ENCODE peak calls at places on chromosomes 11 and 22, in six cellular contexts. J, H, S, W, G and Z are unnamed samples.

GRCh38 chr11:114244995-114245394 is 51.2 kb upstream of the NNMT start:
- DNase-seq in J (no peak), H (no peak), S (no peak), W (no peak), G (no peak), Z (no peak)

GRCh38 chr11:100914415-100914814 is 215.2 kb downstream of the PGR start:
- DNase-seq in J (no peak), H (no peak), S (no peak), W (no peak), G (no peak), Z (no peak)

GRCh38 chr11:67437082-67437821 is at the start of gene PTPRCAP:
- DNase-seq in J (no peak), H (no peak), S (no peak), W (peak; percentile 86), G (no peak), Z (no peak)

GRCh38 chr11:7524831-7525230 is 11.0 kb downstream of the PPFIBP2 start:
- DNase-seq in J (no peak), H (no peak), S (no peak), W (no peak), G (no peak), Z (no peak)

GRCh38 chr11:76030286-76030685 is 176.0 kb downstream of the WNT11 start:
- DNase-seq in J (peak; percentile 59), H (peak; percentile 62), S (peak; percentile 73), W (no peak), G (peak; percentile 89), Z (peak; percentile 93)

GRCh38 chr11:70176940-70177689 is 26.0 kb upstream of the FADD start:
- DNase-seq in J (peak; percentile 96), H (no peak), S (no peak), W (peak; percentile 38), G (no peak), Z (no peak)

GRCh38 chr22:49966716-49967332 is 6.3 kb downstream of the PIM3 start:
- DNase-seq in J (peak; percentile 84), H (no peak), S (peak; percentile 30), W (no peak), G (no peak), Z (no peak)

GRCh38 chr11:103317118-103317517 is 207.9 kb downstream of the DYNC2H1 start:
- DNase-seq in J (no peak), H (no peak), S (no peak), W (no peak), G (peak; percentile 64), Z (no peak)

GRCh38 chr11:9264381-9265210 is 554 bp downstream of the DENND5A start:
- DNase-seq in J (peak; percentile 89), H (peak; percentile 43), S (peak; percentile 89), W (no peak), G (peak; percentile 65), Z (peak; percentile 86)

GRCh38 chr11:36564376-36565032 is 3.3 kb upstream of the RAG1 start:
- DNase-seq in J (peak; percentile 88), H (peak; percentile 45), S (peak; percentile 77), W (peak; percentile 63), G (peak; percentile 47), Z (peak; percentile 67)

GRCh38 chr11:56624661-56625110 is 10.0 kb upstream of the OR5M1 start:
- DNase-seq in J (peak; percentile 6), H (peak; percentile 2), S (peak; percentile 42), W (peak; percentile 56), G (peak; percentile 77), Z (peak; percentile 13)

GRCh38 chr11:122681731-122682130 is 26.2 kb downstream of the UBASH3B start:
- DNase-seq in J (no peak), H (no peak), S (no peak), W (no peak), G (no peak), Z (no peak)

DNA sequence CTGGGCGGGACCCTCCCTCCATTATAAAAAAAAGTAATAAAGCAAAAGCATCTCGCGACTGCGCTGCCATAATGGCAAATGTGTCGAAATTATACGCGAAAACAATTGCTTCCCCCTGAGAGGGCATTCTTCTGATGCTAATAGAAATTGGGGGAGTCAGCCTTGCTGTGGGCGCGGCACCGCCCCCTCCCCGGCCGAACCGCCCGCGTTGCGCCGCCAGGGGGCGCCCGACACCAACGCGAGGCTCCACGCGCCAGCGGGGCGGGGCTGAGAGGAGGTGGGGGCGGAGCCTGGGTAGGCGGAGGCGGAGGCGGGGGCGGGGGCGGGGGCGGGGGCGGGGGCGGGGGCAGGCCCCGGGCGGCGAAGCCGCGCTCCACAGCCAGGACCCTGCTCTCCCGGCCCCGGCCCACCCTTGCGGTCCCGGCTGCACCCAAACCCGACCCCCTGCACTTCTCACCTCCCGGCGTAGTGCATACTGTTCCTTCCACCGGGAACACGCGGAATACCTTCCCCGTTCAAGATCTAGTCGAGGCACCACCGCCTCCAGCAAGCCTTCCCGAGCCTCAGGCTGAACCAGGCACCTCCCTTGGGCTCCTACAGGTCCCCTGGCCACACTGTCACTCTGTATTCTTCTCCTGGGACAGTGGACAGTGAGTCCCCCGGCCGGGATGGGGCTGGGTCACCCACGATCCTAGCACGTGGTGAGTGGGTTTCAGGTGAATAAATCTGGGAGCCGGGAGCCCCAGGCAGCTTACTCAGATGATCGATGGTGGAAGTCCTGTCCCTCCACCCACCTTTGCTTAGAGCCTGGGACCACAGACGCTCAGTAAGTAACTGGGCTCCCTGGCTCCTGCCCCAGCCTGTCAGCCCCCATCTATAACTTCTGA is 15.5 kb upstream of the UPK3A start:
- DNase-seq in J (peak; percentile 96), H (no peak), S (peak; percentile 70), W (peak; percentile 88), G (peak; percentile 17), Z (peak; percentile 59)
- TF ChIP-seq CTCF in J (peak; percentile 61), H (peak; percentile 76), S (peak; percentile 57), W (peak; percentile 78), G (peak; percentile 74), Z (peak; percentile 63)

DNA sequence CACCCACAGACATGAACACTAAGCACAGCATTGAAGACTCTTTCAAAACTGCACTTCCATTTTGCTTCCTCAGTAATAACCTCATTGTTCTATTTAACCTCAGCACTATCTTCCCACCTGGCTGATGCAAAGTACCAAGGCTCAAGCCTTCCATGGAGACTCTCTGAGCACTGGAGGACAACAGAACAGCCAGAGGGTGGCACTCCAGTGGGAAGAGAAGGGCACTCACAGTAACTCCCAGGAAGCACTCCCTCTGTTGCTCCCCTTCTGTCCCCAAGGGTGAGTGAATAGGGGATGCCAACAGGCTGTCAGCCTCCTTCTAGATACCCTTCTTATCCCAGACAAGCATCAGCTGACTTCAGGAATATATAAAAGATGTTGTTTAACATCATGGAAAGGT is 3.5 kb downstream of the ME3 start:
- DNase-seq in J (no peak), H (no peak), S (no peak), W (no peak), G (no peak), Z (no peak)
- TF ChIP-seq CTCF in J (no peak), H (no peak), S (no peak), W (no peak), G (no peak), Z (no peak)

DNA sequence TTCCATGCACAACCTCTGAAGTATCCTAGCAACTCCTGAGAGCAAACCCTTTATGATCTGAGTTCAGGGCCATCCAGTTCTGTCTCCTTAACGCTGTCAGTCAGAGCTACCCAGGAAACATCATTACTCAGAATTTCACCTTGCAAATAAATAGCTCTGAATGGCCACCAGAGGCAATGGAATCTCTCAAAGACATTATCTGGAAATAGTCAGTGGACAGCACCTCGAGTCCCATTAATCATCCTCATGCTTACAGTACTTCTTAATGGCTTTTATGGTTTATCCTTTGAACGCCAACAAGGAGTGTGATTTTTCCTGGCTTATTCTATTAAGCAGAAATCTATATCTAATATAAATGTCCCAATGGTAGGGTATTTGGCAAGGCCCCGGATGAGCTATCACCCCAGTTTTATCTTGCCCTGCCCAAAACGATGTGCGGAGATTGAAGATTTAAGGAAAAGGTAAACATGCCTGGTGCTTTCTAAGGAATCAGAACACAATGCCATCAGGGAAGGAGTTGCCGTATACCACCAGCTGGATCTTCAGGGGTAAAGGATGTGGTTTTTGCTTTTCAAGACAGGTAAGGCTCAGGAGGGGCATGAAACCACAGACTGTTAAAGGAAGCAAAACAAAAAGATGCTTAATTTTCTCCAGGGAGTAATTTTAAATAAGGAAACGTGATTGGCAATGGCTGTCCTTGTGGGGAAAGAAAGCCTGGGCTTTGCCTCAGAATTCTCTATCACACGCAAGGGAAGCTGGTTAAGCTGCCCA is 655.8 kb downstream of the OPCML start:
- DNase-seq in J (no peak), H (no peak), S (no peak), W (no peak), G (no peak), Z (no peak)
- TF ChIP-seq CTCF in J (no peak), H (peak; percentile 16), S (no peak), W (no peak), G (no peak), Z (no peak)

GRCh38 chr11:59678118-59678812 is 9.4 kb upstream of the PATL1 start:
- DNase-seq in J (no peak), H (no peak), S (no peak), W (no peak), G (no peak), Z (no peak)
- TF ChIP-seq CTCF in J (no peak), H (no peak), S (peak; percentile 31), W (no peak), G (no peak), Z (no peak)

GRCh38 chr22:27409299-27409698 is 392.3 kb downstream of the MN1 start:
- DNase-seq in J (no peak), H (no peak), S (peak; percentile 33), W (no peak), G (no peak), Z (no peak)
- TF ChIP-seq CTCF in J (no peak), H (no peak), S (peak; percentile 18), W (no peak), G (peak; percentile 1), Z (peak; percentile 34)

DNA sequence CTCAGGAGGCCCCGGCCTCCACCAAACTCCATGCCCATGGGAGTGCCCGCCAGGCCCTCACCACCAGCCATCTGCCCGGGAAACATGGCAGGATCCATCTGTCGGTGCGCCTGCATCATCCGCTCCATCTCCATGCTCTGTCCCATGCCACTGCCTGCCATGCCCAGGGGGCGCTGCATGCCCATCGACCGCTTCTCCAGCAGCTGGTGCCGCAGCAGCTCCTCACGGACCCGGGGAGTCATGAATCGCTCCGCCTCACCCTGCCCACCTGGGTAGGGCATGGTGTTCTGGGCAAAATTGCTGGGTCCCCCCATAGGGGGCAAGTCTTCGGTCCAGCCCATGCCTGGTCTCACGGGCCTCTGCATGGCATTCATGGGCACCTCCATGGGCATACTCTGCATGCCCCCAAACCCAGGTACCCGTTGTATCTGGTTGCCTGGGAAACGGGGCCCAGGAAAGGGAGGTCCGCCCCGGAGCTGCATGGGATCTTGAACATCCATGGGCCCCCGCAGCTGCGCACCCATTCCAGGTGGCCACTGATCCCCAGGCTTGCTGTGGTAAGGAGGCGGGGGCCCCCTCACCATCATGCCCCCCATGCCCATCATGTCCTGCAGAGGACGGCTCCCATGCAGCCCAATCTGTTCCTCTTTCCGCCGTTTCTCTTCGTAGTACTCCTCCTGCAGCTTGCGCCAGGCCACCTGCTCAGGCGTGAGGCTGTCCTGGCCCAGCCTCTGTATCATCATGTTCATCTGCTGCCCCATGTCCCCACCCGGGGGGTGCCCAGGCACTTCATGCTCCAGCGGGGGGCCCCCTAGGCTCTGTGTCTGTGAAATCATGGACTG is 18.0 kb downstream of the CXCR5 start:
- DNase-seq in J (peak; percentile 80), H (no peak), S (no peak), W (no peak), G (no peak), Z (no peak)
- TF ChIP-seq CTCF in J (peak; percentile 11), H (peak; percentile 12), S (peak; percentile 17), W (no peak), G (peak; percentile 7), Z (no peak)

GRCh38 chr11:116078101-116078561 is 573.9 kb upstream of the CADM1 start:
- DNase-seq in J (no peak), H (no peak), S (no peak), W (peak; percentile 51), G (no peak), Z (no peak)
- TF ChIP-seq CTCF in J (no peak), H (peak; percentile 69), S (no peak), W (peak; percentile 59), G (no peak), Z (peak; percentile 40)